ENCODE peak calls at places on chromosomes 2 and 18, in six cellular contexts. T is GM12878, W is WTC11, N is HepG2, Y is K562, U is H1. L is an unnamed sample.

GRCh38 chr2:140695163-140695562 is 1435.7 kb downstream of the LRP1B start:
- DNase-seq in Y (no peak), U (no peak), T (no peak), W (no peak), N (peak; percentile 2), L (peak; percentile 65)

GRCh38 chr18:57813245-57813644 is 10.1 kb upstream of the ATP8B1 start:
- DNase-seq in T (no peak), U (no peak), Y (no peak), N (peak; percentile 48), W (no peak), L (peak; percentile 31)

GRCh38 chr2:1981421-1981820 is 237.1 kb upstream of the PXDN start:
- DNase-seq in W (no peak), Y (no peak), N (no peak), U (no peak), T (no peak), L (no peak)

GRCh38 chr2:43798300-43798699 is 24.5 kb downstream of the DYNC2LI1 start:
- DNase-seq in W (no peak), U (no peak), Y (peak; percentile 28), T (no peak), N (no peak), L (no peak)

GRCh38 chr2:71803398-71803797 is 344.3 kb downstream of the CYP26B1 start:
- DNase-seq in T (no peak), Y (no peak), N (no peak), W (no peak), U (no peak), L (no peak)

GRCh38 chr18:46182633-46183401 is 78.6 kb downstream of the HAUS1 start:
- DNase-seq in Y (no peak), N (no peak), T (no peak), U (no peak), W (no peak), L (no peak)

GRCh38 chr18:34976899-34977786 is 64.1 kb upstream of the MAPRE2 start:
- DNase-seq in U (peak; percentile 89), W (peak; percentile 86), Y (peak; percentile 42), T (no peak), N (peak; percentile 70), L (no peak)

GRCh38 chr2:39484206-39484605 is 47.1 kb upstream of the MAP4K3 start:
- DNase-seq in U (no peak), N (no peak), W (no peak), T (no peak), Y (no peak), L (no peak)

GRCh38 chr18:3903341-3903740 is 453.4 kb downstream of the TGIF1 start:
- DNase-seq in T (no peak), Y (no peak), U (no peak), N (no peak), W (no peak), L (no peak)

GRCh38 chr18:37274309-37274987 is 291.1 kb downstream of the CELF4 start:
- DNase-seq in T (no peak), W (no peak), U (no peak), N (no peak), Y (no peak), L (no peak)

GRCh38 chr2:147006724-147007123 is 838.1 kb upstream of the ACVR2A start:
- DNase-seq in W (no peak), U (no peak), Y (no peak), T (no peak), N (no peak), L (no peak)

GRCh38 chr2:203200866-203201265 is 38.0 kb upstream of the CYP20A1 start:
- DNase-seq in U (no peak), N (no peak), T (no peak), Y (no peak), W (no peak), L (no peak)

GRCh38 chr18:47605093-47605492 is 325.4 kb downstream of the SMAD2 start:
- DNase-seq in U (no peak), Y (no peak), W (no peak), T (no peak), N (no peak), L (no peak)

GRCh38 chr2:98839292-98839691 is 96.7 kb downstream of the CRACDL start:
- DNase-seq in Y (no peak), W (no peak), T (no peak), U (no peak), N (no peak), L (no peak)

GRCh38 chr2:186059096-186059495 is 320.5 kb downstream of the FSIP2 start:
- DNase-seq in T (no peak), Y (no peak), W (no peak), N (no peak), U (no peak), L (no peak)

GRCh38 chr2:222398446-222398885 is 25.9 kb upstream of the SGPP2 start:
- DNase-seq in T (no peak), U (no peak), Y (no peak), W (no peak), N (no peak), L (no peak)

GRCh38 chr2:234273887-234274584 is 222.8 kb downstream of the ARL4C start:
- DNase-seq in W (no peak), Y (no peak), T (no peak), U (no peak), N (no peak), L (no peak)

GRCh38 chr2:128301501-128301966 is 17.1 kb downstream of the HS6ST1 start:
- DNase-seq in W (no peak), T (no peak), N (no peak), Y (no peak), U (no peak), L (no peak)

GRCh38 chr2:134231965-134232340 is 21.9 kb upstream of the MGAT5 start:
- DNase-seq in N (no peak), U (no peak), W (no peak), Y (no peak), T (no peak), L (no peak)

GRCh38 chr2:134231296-134231964 is 22.4 kb upstream of the MGAT5 start:
- DNase-seq in T (no peak), U (no peak), W (no peak), N (no peak), Y (no peak), L (no peak)

GRCh38 chr2:134233733-134234135 is 20.1 kb upstream of the MGAT5 start:
- DNase-seq in T (peak; percentile 86), W (no peak), N (no peak), Y (no peak), U (no peak), L (no peak)

GRCh38 chr2:134232868-134233732 is 20.8 kb upstream of the MGAT5 start:
- DNase-seq in Y (no peak), W (no peak), T (no peak), U (no peak), N (no peak), L (no peak)

GRCh38 chr2:134232461-134232860 is 21.4 kb upstream of the MGAT5 start:
- DNase-seq in Y (no peak), N (no peak), T (no peak), W (no peak), U (no peak), L (no peak)
- TF ChIP-seq ATF3 in Y (no peak), N (no peak), T (no peak), W (no peak), U (no peak), L (no peak)

GRCh38 chr2:46053502-46054094 is 243.6 kb upstream of the EPAS1 start:
- DNase-seq in Y (no peak), U (no peak), W (no peak), N (no peak), T (no peak), L (no peak)
- TF ChIP-seq ATF3 in Y (no peak), U (no peak), W (no peak), N (no peak), T (no peak), L (no peak)

DNA sequence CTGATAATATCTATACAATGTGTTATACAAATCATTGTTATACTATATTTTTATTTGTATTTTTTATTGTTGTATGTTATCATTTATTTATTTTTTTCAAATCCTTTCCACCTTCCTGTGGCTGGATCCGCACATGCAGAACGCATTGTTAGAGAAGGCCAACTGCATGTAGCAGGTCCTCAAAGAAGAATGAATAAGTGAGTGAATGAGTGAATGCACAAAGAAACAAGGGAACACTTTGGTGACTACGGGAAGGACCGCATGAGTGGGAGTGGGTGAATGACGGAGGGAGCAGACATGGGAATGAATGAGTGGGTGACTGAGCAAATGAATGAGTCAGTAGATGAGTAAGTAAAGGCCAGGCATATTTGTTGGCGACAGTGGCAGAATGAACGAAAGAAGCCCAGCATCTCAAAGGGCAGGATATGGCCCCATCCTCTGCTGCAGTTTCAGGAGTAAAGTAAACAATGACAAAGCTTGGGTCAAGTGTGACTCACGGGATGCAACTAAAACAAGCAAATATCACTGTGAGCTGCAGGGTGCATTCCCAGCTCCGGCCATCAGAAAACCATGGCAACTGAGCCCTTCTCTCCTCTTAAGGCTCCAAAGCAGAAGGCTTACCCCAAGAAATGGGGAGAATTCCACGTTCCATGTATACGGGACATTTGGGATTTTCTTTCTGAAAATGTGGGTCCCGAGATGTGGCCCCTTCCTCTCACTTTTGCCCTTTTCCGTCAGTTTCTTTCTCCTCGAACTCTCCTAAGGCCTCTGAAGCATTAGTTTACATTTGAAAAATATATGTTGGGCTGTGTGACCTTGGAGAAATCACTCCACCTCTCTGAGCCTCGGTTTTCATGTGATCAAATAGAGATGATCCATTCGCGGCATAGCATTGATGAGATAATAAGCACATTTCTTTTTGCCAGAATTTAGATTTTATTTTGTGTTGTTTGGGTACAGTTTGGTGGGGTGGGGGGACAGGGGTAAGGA is 24.5 kb downstream of the KCNF1 start:
- DNase-seq in W (no peak), N (peak; percentile 98), T (no peak), Y (peak; percentile 43), U (no peak), L (peak; percentile 94)
- TF ChIP-seq ATF3 in W (no peak), N (peak; percentile 96), T (no peak), Y (no peak), U (no peak), L (no peak)

GRCh38 chr2:237479747-237480146 is 7.3 kb upstream of the MLPH start:
- DNase-seq in T (no peak), Y (no peak), U (no peak), N (no peak), W (no peak), L (no peak)
- TF ChIP-seq ATF3 in T (no peak), Y (no peak), U (no peak), N (no peak), W (no peak), L (no peak)

GRCh38 chr2:113967272-113967671 is 77.4 kb downstream of the ACTR3 start:
- DNase-seq in N (no peak), Y (no peak), U (no peak), T (no peak), W (no peak), L (no peak)

GRCh38 chr2:113965228-113965627 is 75.3 kb downstream of the ACTR3 start:
- DNase-seq in W (no peak), Y (no peak), T (no peak), U (no peak), N (no peak), L (no peak)

GRCh38 chr2:113966171-113966570 is 76.3 kb downstream of the ACTR3 start:
- DNase-seq in U (no peak), N (no peak), T (no peak), Y (no peak), W (no peak), L (no peak)

GRCh38 chr2:113965644-113966043 is 75.8 kb downstream of the ACTR3 start:
- DNase-seq in T (no peak), Y (no peak), W (peak; percentile 26), U (peak; percentile 48), N (peak; percentile 94), L (peak; percentile 38)

DNA sequence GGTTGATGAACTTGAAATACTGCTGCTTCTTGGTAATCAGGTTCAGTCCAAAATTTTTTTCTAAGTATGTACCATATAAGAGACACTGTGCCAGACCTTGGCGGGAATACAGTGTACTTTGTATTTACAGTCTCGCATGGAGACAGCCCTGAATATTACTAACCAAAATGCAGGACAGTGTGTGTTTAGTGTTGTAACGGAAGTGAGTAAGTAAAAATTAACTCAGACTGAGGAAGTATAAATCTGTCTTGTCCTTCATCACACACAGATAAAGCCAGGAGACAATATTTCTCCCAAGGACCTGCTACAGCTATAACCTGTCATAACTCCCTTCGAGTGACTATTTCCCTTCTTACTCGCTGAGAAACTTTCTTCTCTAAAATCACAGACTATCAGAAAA is 76.9 kb downstream of the ACTR3 start:
- DNase-seq in W (no peak), U (no peak), T (no peak), Y (no peak), N (peak; percentile 85), L (no peak)
- TF ChIP-seq ATF3 in W (no peak), U (no peak), T (no peak), Y (no peak), N (no peak), L (no peak)